ENCODE peak calls at places on chromosomes 1 and 21, in seven cellular contexts. I, G, R, F, U, M and Q are unnamed samples.

GRCh38 chr1:231919269-231919886 is 292.8 kb downstream of the DISC1 start:
- DNase-seq in I (no peak), G (no peak), R (no peak), F (no peak), U (no peak), M (no peak), Q (peak)

GRCh38 chr1:68379085-68379478 is 70.7 kb downstream of the RPE65 start:
- DNase-seq in I (no peak), G (no peak), R (no peak), F (no peak), U (no peak), M (no peak), Q (no peak)

GRCh38 chr1:44049839-44050238 is 18.6 kb upstream of the SLC6A9 start:
- DNase-seq in I (no peak), G (no peak), R (peak), F (no peak), U (no peak), M (peak), Q (no peak)

GRCh38 chr1:198686069-198686728 is 47.4 kb downstream of the PTPRC start:
- DNase-seq in I (no peak), G (no peak), R (no peak), F (peak), U (no peak), M (no peak), Q (no peak)

GRCh38 chr1:147890177-147890790 is 12.3 kb upstream of the GJA8 start:
- DNase-seq in I (peak), G (peak), R (peak), F (no peak), U (peak), M (peak), Q (peak)

GRCh38 chr21:42463861-42464515 is 32.0 kb downstream of the RSPH1 start:
- DNase-seq in I (peak), G (no peak), R (no peak), F (peak), U (peak), M (no peak), Q (no peak)

GRCh38 chr21:44349847-44350772 is 3.3 kb upstream of the TRPM2 start:
- DNase-seq in I (no peak), G (no peak), R (no peak), F (no peak), U (peak), M (no peak), Q (peak)

GRCh38 chr1:109208847-109209463 is 4.8 kb upstream of the SARS1 start:
- DNase-seq in I (no peak), G (no peak), R (no peak), F (no peak), U (no peak), M (no peak), Q (no peak)

GRCh38 chr21:32826317-32827167 is 55.0 kb upstream of the PAXBP1 start:
- DNase-seq in I (peak), G (peak), R (peak), F (peak), U (peak), M (peak), Q (peak)

GRCh38 chr1:207021876-207022596 is 10.5 kb downstream of the C1orf116 start:
- DNase-seq in I (no peak), G (no peak), R (no peak), F (no peak), U (no peak), M (no peak), Q (no peak)

GRCh38 chr1:232558974-232559373 is 71.0 kb downstream of the SIPA1L2 start:
- DNase-seq in I (no peak), G (peak), R (no peak), F (no peak), U (peak), M (no peak), Q (no peak)

GRCh38 chr1:159009704-159010361 is at the start of gene IFI16:
- DNase-seq in I (peak), G (no peak), R (peak), F (peak), U (no peak), M (peak), Q (no peak)

GRCh38 chr1:88983791-88984552 is 8.5 kb downstream of the KYAT3 start:
- DNase-seq in I (peak), G (peak), R (peak), F (peak), U (no peak), M (peak), Q (peak)

GRCh38 chr1:206850401-206850800 is 15.0 kb upstream of the IL20 start:
- DNase-seq in I (no peak), G (no peak), R (no peak), F (no peak), U (no peak), M (no peak), Q (no peak)

GRCh38 chr1:100485855-100486258 is 52.1 kb upstream of the GPR88 start:
- DNase-seq in I (no peak), G (no peak), R (no peak), F (no peak), U (no peak), M (no peak), Q (no peak)